ENCODE peak calls at places on chromosome 17, in ten cellular contexts. One of them, this sample, is unnamed.

GRCh38 chr17:74298690-74299617 is 24.9 kb downstream of the DNAI2 start:
- DNase-seq in neural progenitor cell: no peak
- DNase-seq in PC-3: no peak
- DNase-seq in HEK293T: no peak
- DNase-seq in activated T-helper 9 cell treated with anti-CD3 and anti-CD28 coated beads, Interleukin-2, amount 50 U/mL, for 16 hours: no peak
- DNase-seq in CD8-positive, alpha-beta memory T cell: no peak
- DNase-seq in HFFc6: no peak
- DNase-seq in NCI-H1105: no peak
- DNase-seq in activated T-helper 1 cell treated with Interleukin-2 at 50 U/mL for 16 hours: no peak
- DNase-seq in B cell: no peak
- DNase-seq in this sample: no peak

GRCh38 chr17:57782051-57782490 is 37.0 kb upstream of the CCDC182 start:
- DNase-seq in neural progenitor cell: peak; percentile 20
- DNase-seq in PC-3: no peak
- DNase-seq in HEK293T: no peak
- DNase-seq in activated T-helper 9 cell treated with anti-CD3 and anti-CD28 coated beads, Interleukin-2, amount 50 U/mL, for 16 hours: no peak
- DNase-seq in CD8-positive, alpha-beta memory T cell: no peak
- DNase-seq in HFFc6: no peak
- DNase-seq in NCI-H1105: no peak
- DNase-seq in activated T-helper 1 cell treated with Interleukin-2 at 50 U/mL for 16 hours: no peak
- DNase-seq in B cell: no peak
- DNase-seq in this sample: no peak

GRCh38 chr17:9004132-9004960 is 17.0 kb upstream of the NTN1 start:
- DNase-seq in neural progenitor cell: peak; percentile 72
- DNase-seq in PC-3: no peak
- DNase-seq in HEK293T: no peak
- DNase-seq in activated T-helper 9 cell treated with anti-CD3 and anti-CD28 coated beads, Interleukin-2, amount 50 U/mL, for 16 hours: no peak
- DNase-seq in CD8-positive, alpha-beta memory T cell: peak; percentile 11
- DNase-seq in HFFc6: no peak
- DNase-seq in NCI-H1105: no peak
- DNase-seq in activated T-helper 1 cell treated with Interleukin-2 at 50 U/mL for 16 hours: no peak
- DNase-seq in B cell: peak; percentile 53
- DNase-seq in this sample: no peak

GRCh38 chr17:55121268-55121667 is 143.5 kb upstream of the HLF start:
- DNase-seq in neural progenitor cell: no peak
- DNase-seq in PC-3: no peak
- DNase-seq in HEK293T: no peak
- DNase-seq in activated T-helper 9 cell treated with anti-CD3 and anti-CD28 coated beads, Interleukin-2, amount 50 U/mL, for 16 hours: no peak
- DNase-seq in CD8-positive, alpha-beta memory T cell: no peak
- DNase-seq in HFFc6: no peak
- DNase-seq in NCI-H1105: no peak
- DNase-seq in activated T-helper 1 cell treated with Interleukin-2 at 50 U/mL for 16 hours: no peak
- DNase-seq in B cell: no peak
- DNase-seq in this sample: no peak

GRCh38 chr17:83137523-83137922 is 58.1 kb downstream of the METRNL start:
- DNase-seq in neural progenitor cell: no peak
- DNase-seq in PC-3: no peak
- DNase-seq in HEK293T: no peak
- DNase-seq in activated T-helper 9 cell treated with anti-CD3 and anti-CD28 coated beads, Interleukin-2, amount 50 U/mL, for 16 hours: no peak
- DNase-seq in CD8-positive, alpha-beta memory T cell: no peak
- DNase-seq in HFFc6: no peak
- DNase-seq in NCI-H1105: no peak
- DNase-seq in activated T-helper 1 cell treated with Interleukin-2 at 50 U/mL for 16 hours: no peak
- DNase-seq in B cell: no peak
- DNase-seq in this sample: no peak

GRCh38 chr17:57927048-57927723 is 28.0 kb downstream of the CUEDC1 start:
- DNase-seq in neural progenitor cell: peak; percentile 94
- DNase-seq in PC-3: peak; percentile 85
- DNase-seq in HEK293T: no peak
- DNase-seq in activated T-helper 9 cell treated with anti-CD3 and anti-CD28 coated beads, Interleukin-2, amount 50 U/mL, for 16 hours: no peak
- DNase-seq in CD8-positive, alpha-beta memory T cell: no peak
- DNase-seq in HFFc6: peak; percentile 50
- DNase-seq in NCI-H1105: no peak
- DNase-seq in activated T-helper 1 cell treated with Interleukin-2 at 50 U/mL for 16 hours: no peak
- DNase-seq in B cell: no peak
- DNase-seq in this sample: peak; percentile 77

GRCh38 chr17:50080096-50080480 is 15.1 kb upstream of the PDK2 start:
- DNase-seq in neural progenitor cell: no peak
- DNase-seq in PC-3: no peak
- DNase-seq in HEK293T: no peak
- DNase-seq in activated T-helper 9 cell treated with anti-CD3 and anti-CD28 coated beads, Interleukin-2, amount 50 U/mL, for 16 hours: no peak
- DNase-seq in CD8-positive, alpha-beta memory T cell: no peak
- DNase-seq in HFFc6: no peak
- DNase-seq in NCI-H1105: no peak
- DNase-seq in activated T-helper 1 cell treated with Interleukin-2 at 50 U/mL for 16 hours: no peak
- DNase-seq in B cell: no peak
- DNase-seq in this sample: no peak

GRCh38 chr17:44083250-44083849 is 12.8 kb downstream of the G6PC3 start:
- DNase-seq in neural progenitor cell: no peak
- DNase-seq in PC-3: peak; percentile 76
- DNase-seq in HEK293T: no peak
- DNase-seq in activated T-helper 9 cell treated with anti-CD3 and anti-CD28 coated beads, Interleukin-2, amount 50 U/mL, for 16 hours: no peak
- DNase-seq in CD8-positive, alpha-beta memory T cell: no peak
- DNase-seq in HFFc6: no peak
- DNase-seq in NCI-H1105: no peak
- DNase-seq in activated T-helper 1 cell treated with Interleukin-2 at 50 U/mL for 16 hours: no peak
- DNase-seq in B cell: no peak
- DNase-seq in this sample: peak; percentile 69

GRCh38 chr17:20116683-20117309 is 107.6 kb downstream of the SPECC1 start:
- DNase-seq in neural progenitor cell: peak; percentile 85
- DNase-seq in PC-3: peak; percentile 76
- DNase-seq in HEK293T: peak; percentile 47
- DNase-seq in activated T-helper 9 cell treated with anti-CD3 and anti-CD28 coated beads, Interleukin-2, amount 50 U/mL, for 16 hours: peak; percentile 25
- DNase-seq in CD8-positive, alpha-beta memory T cell: peak; percentile 54
- DNase-seq in HFFc6: peak; percentile 22
- DNase-seq in NCI-H1105: peak; percentile 58
- DNase-seq in activated T-helper 1 cell treated with Interleukin-2 at 50 U/mL for 16 hours: peak; percentile 9
- DNase-seq in B cell: peak; percentile 31
- DNase-seq in this sample: peak; percentile 73

GRCh38 chr17:80058311-80058955 is 22.0 kb downstream of the CCDC40 start:
- DNase-seq in neural progenitor cell: no peak
- DNase-seq in PC-3: no peak
- DNase-seq in HEK293T: no peak
- DNase-seq in activated T-helper 9 cell treated with anti-CD3 and anti-CD28 coated beads, Interleukin-2, amount 50 U/mL, for 16 hours: no peak
- DNase-seq in CD8-positive, alpha-beta memory T cell: no peak
- DNase-seq in HFFc6: no peak
- DNase-seq in NCI-H1105: no peak
- DNase-seq in activated T-helper 1 cell treated with Interleukin-2 at 50 U/mL for 16 hours: no peak
- DNase-seq in B cell: no peak
- DNase-seq in this sample: no peak

GRCh38 chr17:43890240-43890639 is 17.1 kb downstream of the MPP2 start:
- DNase-seq in neural progenitor cell: no peak
- DNase-seq in PC-3: no peak
- DNase-seq in HEK293T: no peak
- DNase-seq in activated T-helper 9 cell treated with anti-CD3 and anti-CD28 coated beads, Interleukin-2, amount 50 U/mL, for 16 hours: no peak
- DNase-seq in CD8-positive, alpha-beta memory T cell: no peak
- DNase-seq in HFFc6: no peak
- DNase-seq in NCI-H1105: no peak
- DNase-seq in activated T-helper 1 cell treated with Interleukin-2 at 50 U/mL for 16 hours: no peak
- DNase-seq in B cell: no peak
- DNase-seq in this sample: no peak

GRCh38 chr17:33725675-33726271 is 432.7 kb upstream of the ASIC2 start:
- DNase-seq in neural progenitor cell: peak; percentile 74
- DNase-seq in PC-3: peak; percentile 31
- DNase-seq in HEK293T: peak; percentile 47
- DNase-seq in activated T-helper 9 cell treated with anti-CD3 and anti-CD28 coated beads, Interleukin-2, amount 50 U/mL, for 16 hours: no peak
- DNase-seq in CD8-positive, alpha-beta memory T cell: no peak
- DNase-seq in HFFc6: no peak
- DNase-seq in NCI-H1105: peak; percentile 18
- DNase-seq in activated T-helper 1 cell treated with Interleukin-2 at 50 U/mL for 16 hours: no peak
- DNase-seq in B cell: no peak
- DNase-seq in this sample: no peak

GRCh38 chr17:28745052-28745776 is 1.4 kb downstream of the TRAF4 start:
- DNase-seq in neural progenitor cell: peak; percentile 85
- DNase-seq in PC-3: peak; percentile 41
- DNase-seq in HEK293T: no peak
- DNase-seq in activated T-helper 9 cell treated with anti-CD3 and anti-CD28 coated beads, Interleukin-2, amount 50 U/mL, for 16 hours: no peak
- DNase-seq in CD8-positive, alpha-beta memory T cell: peak; percentile 33
- DNase-seq in HFFc6: no peak
- DNase-seq in NCI-H1105: peak; percentile 11
- DNase-seq in activated T-helper 1 cell treated with Interleukin-2 at 50 U/mL for 16 hours: no peak
- DNase-seq in B cell: no peak
- DNase-seq in this sample: peak; percentile 52

GRCh38 chr17:56908061-56908542 is 5.7 kb downstream of the TRIM25 start:
- DNase-seq in neural progenitor cell: no peak
- DNase-seq in PC-3: peak; percentile 70
- DNase-seq in HEK293T: no peak
- DNase-seq in activated T-helper 9 cell treated with anti-CD3 and anti-CD28 coated beads, Interleukin-2, amount 50 U/mL, for 16 hours: no peak
- DNase-seq in CD8-positive, alpha-beta memory T cell: no peak
- DNase-seq in HFFc6: no peak
- DNase-seq in NCI-H1105: no peak
- DNase-seq in activated T-helper 1 cell treated with Interleukin-2 at 50 U/mL for 16 hours: no peak
- DNase-seq in B cell: peak; percentile 67
- DNase-seq in this sample: no peak

GRCh38 chr17:57956311-57957119 is 1.3 kb upstream of the CUEDC1 start:
- DNase-seq in neural progenitor cell: no peak
- DNase-seq in PC-3: no peak
- DNase-seq in HEK293T: no peak
- DNase-seq in activated T-helper 9 cell treated with anti-CD3 and anti-CD28 coated beads, Interleukin-2, amount 50 U/mL, for 16 hours: no peak
- DNase-seq in CD8-positive, alpha-beta memory T cell: peak; percentile 54
- DNase-seq in HFFc6: no peak
- DNase-seq in NCI-H1105: no peak
- DNase-seq in activated T-helper 1 cell treated with Interleukin-2 at 50 U/mL for 16 hours: no peak
- DNase-seq in B cell: peak; percentile 70
- DNase-seq in this sample: no peak

GRCh38 chr17:6110592-6110991 is 40.4 kb downstream of the WSCD1 start:
- DNase-seq in neural progenitor cell: no peak
- DNase-seq in PC-3: peak; percentile 83
- DNase-seq in HEK293T: no peak
- DNase-seq in activated T-helper 9 cell treated with anti-CD3 and anti-CD28 coated beads, Interleukin-2, amount 50 U/mL, for 16 hours: no peak
- DNase-seq in CD8-positive, alpha-beta memory T cell: no peak
- DNase-seq in HFFc6: no peak
- DNase-seq in NCI-H1105: no peak
- DNase-seq in activated T-helper 1 cell treated with Interleukin-2 at 50 U/mL for 16 hours: no peak
- DNase-seq in B cell: no peak
- DNase-seq in this sample: peak; percentile 47

GRCh38 chr17:56629450-56630187 is 36.1 kb downstream of the NOG start:
- DNase-seq in neural progenitor cell: peak; percentile 69
- DNase-seq in PC-3: peak; percentile 71
- DNase-seq in HEK293T: peak; percentile 71
- DNase-seq in activated T-helper 9 cell treated with anti-CD3 and anti-CD28 coated beads, Interleukin-2, amount 50 U/mL, for 16 hours: no peak
- DNase-seq in CD8-positive, alpha-beta memory T cell: peak; percentile 34
- DNase-seq in HFFc6: peak; percentile 67
- DNase-seq in NCI-H1105: no peak
- DNase-seq in activated T-helper 1 cell treated with Interleukin-2 at 50 U/mL for 16 hours: no peak
- DNase-seq in B cell: no peak
- DNase-seq in this sample: no peak

GRCh38 chr17:78820122-78820792 is 20.4 kb downstream of the USP36 start:
- DNase-seq in neural progenitor cell: no peak
- DNase-seq in PC-3: no peak
- DNase-seq in HEK293T: no peak
- DNase-seq in activated T-helper 9 cell treated with anti-CD3 and anti-CD28 coated beads, Interleukin-2, amount 50 U/mL, for 16 hours: no peak
- DNase-seq in CD8-positive, alpha-beta memory T cell: no peak
- DNase-seq in HFFc6: no peak
- DNase-seq in NCI-H1105: no peak
- DNase-seq in activated T-helper 1 cell treated with Interleukin-2 at 50 U/mL for 16 hours: no peak
- DNase-seq in B cell: no peak
- DNase-seq in this sample: no peak

GRCh38 chr17:30380643-30381419 is 2.1 kb downstream of the CPD start:
- DNase-seq in neural progenitor cell: no peak
- DNase-seq in PC-3: no peak
- DNase-seq in HEK293T: no peak
- DNase-seq in activated T-helper 9 cell treated with anti-CD3 and anti-CD28 coated beads, Interleukin-2, amount 50 U/mL, for 16 hours: no peak
- DNase-seq in CD8-positive, alpha-beta memory T cell: no peak
- DNase-seq in HFFc6: no peak
- DNase-seq in NCI-H1105: no peak
- DNase-seq in activated T-helper 1 cell treated with Interleukin-2 at 50 U/mL for 16 hours: no peak
- DNase-seq in B cell: no peak
- DNase-seq in this sample: no peak

GRCh38 chr17:78219396-78220150 is 5.5 kb downstream of the BIRC5 start:
- DNase-seq in neural progenitor cell: peak; percentile 27
- DNase-seq in PC-3: no peak
- DNase-seq in HEK293T: no peak
- DNase-seq in activated T-helper 9 cell treated with anti-CD3 and anti-CD28 coated beads, Interleukin-2, amount 50 U/mL, for 16 hours: no peak
- DNase-seq in CD8-positive, alpha-beta memory T cell: no peak
- DNase-seq in HFFc6: no peak
- DNase-seq in NCI-H1105: no peak
- DNase-seq in activated T-helper 1 cell treated with Interleukin-2 at 50 U/mL for 16 hours: no peak
- DNase-seq in B cell: no peak
- DNase-seq in this sample: no peak

GRCh38 chr17:11006530-11006929 is 168.6 kb upstream of the PIRT start:
- DNase-seq in neural progenitor cell: no peak
- DNase-seq in PC-3: no peak
- DNase-seq in HEK293T: no peak
- DNase-seq in activated T-helper 9 cell treated with anti-CD3 and anti-CD28 coated beads, Interleukin-2, amount 50 U/mL, for 16 hours: no peak
- DNase-seq in CD8-positive, alpha-beta memory T cell: no peak
- DNase-seq in HFFc6: no peak
- DNase-seq in NCI-H1105: no peak
- DNase-seq in activated T-helper 1 cell treated with Interleukin-2 at 50 U/mL for 16 hours: no peak
- DNase-seq in B cell: no peak
- DNase-seq in this sample: no peak

GRCh38 chr17:54180919-54181318 is 358.2 kb downstream of the KIF2B start:
- DNase-seq in neural progenitor cell: no peak
- DNase-seq in PC-3: no peak
- DNase-seq in HEK293T: no peak
- DNase-seq in activated T-helper 9 cell treated with anti-CD3 and anti-CD28 coated beads, Interleukin-2, amount 50 U/mL, for 16 hours: no peak
- DNase-seq in CD8-positive, alpha-beta memory T cell: no peak
- DNase-seq in HFFc6: no peak
- DNase-seq in NCI-H1105: peak; percentile 21
- DNase-seq in activated T-helper 1 cell treated with Interleukin-2 at 50 U/mL for 16 hours: no peak
- DNase-seq in B cell: no peak
- DNase-seq in this sample: no peak

GRCh38 chr17:63859257-63859656 is 14.2 kb downstream of the CSH2 start:
- DNase-seq in neural progenitor cell: no peak
- DNase-seq in PC-3: peak; percentile 18
- DNase-seq in HEK293T: no peak
- DNase-seq in activated T-helper 9 cell treated with anti-CD3 and anti-CD28 coated beads, Interleukin-2, amount 50 U/mL, for 16 hours: no peak
- DNase-seq in CD8-positive, alpha-beta memory T cell: no peak
- DNase-seq in HFFc6: no peak
- DNase-seq in NCI-H1105: no peak
- DNase-seq in activated T-helper 1 cell treated with Interleukin-2 at 50 U/mL for 16 hours: no peak
- DNase-seq in B cell: no peak
- DNase-seq in this sample: no peak

This sample was measured in MCF 10A.